ENCODE peak calls at places on chromosomes 2 and 18, in five cellular contexts. One of them, this sample, is unnamed.
A peak's percentile ranks its signal among the peaks of the same experiment; 100 is the strongest.

GRCh38 chr18:51123046-51123395 is 74.5 kb downstream of the MEX3C start:
- DNase-seq in iPS DF 19.7: no peak
- DNase-seq in NCI-H2171 treated with DMSO at 0.1 percent for 48 hours: no peak
- DNase-seq in NCI-H510A treated with DMSO at 0.1 percent for 48 hours: no peak
- DNase-seq in fibroblast of the aortic adventitia: no peak
- DNase-seq in this sample: no peak

GRCh38 chr2:197890160-197890559 is 85.8 kb downstream of the PLCL1 start:
- DNase-seq in iPS DF 19.7: no peak
- DNase-seq in NCI-H2171 treated with DMSO at 0.1 percent for 48 hours: no peak
- DNase-seq in NCI-H510A treated with DMSO at 0.1 percent for 48 hours: peak; percentile 12
- DNase-seq in fibroblast of the aortic adventitia: no peak
- DNase-seq in this sample: no peak

GRCh38 chr18:34222396-34223163 is 2.1 kb downstream of the NOL4 start:
- DNase-seq in iPS DF 19.7: peak; percentile 25
- DNase-seq in NCI-H2171 treated with DMSO at 0.1 percent for 48 hours: peak; percentile 76
- DNase-seq in NCI-H510A treated with DMSO at 0.1 percent for 48 hours: peak; percentile 95
- DNase-seq in fibroblast of the aortic adventitia: peak; percentile 1
- DNase-seq in this sample: no peak

GRCh38 chr2:72533767-72534166 is 292.1 kb downstream of the EXOC6B start:
- DNase-seq in iPS DF 19.7: no peak
- DNase-seq in NCI-H2171 treated with DMSO at 0.1 percent for 48 hours: no peak
- DNase-seq in NCI-H510A treated with DMSO at 0.1 percent for 48 hours: no peak
- DNase-seq in fibroblast of the aortic adventitia: peak; percentile 34
- DNase-seq in this sample: no peak

GRCh38 chr2:133456971-133457370 is 111.3 kb downstream of the NCKAP5 start:
- DNase-seq in iPS DF 19.7: no peak
- DNase-seq in NCI-H2171 treated with DMSO at 0.1 percent for 48 hours: no peak
- DNase-seq in NCI-H510A treated with DMSO at 0.1 percent for 48 hours: no peak
- DNase-seq in fibroblast of the aortic adventitia: no peak
- DNase-seq in this sample: no peak

GRCh38 chr2:36562973-36563532 is 34.9 kb downstream of the FEZ2 start:
- DNase-seq in iPS DF 19.7: no peak
- DNase-seq in NCI-H2171 treated with DMSO at 0.1 percent for 48 hours: no peak
- DNase-seq in NCI-H510A treated with DMSO at 0.1 percent for 48 hours: no peak
- DNase-seq in fibroblast of the aortic adventitia: peak; percentile 68
- DNase-seq in this sample: no peak

GRCh38 chr18:11719050-11719449 is 30.0 kb downstream of the GNAL start:
- DNase-seq in iPS DF 19.7: no peak
- DNase-seq in NCI-H2171 treated with DMSO at 0.1 percent for 48 hours: no peak
- DNase-seq in NCI-H510A treated with DMSO at 0.1 percent for 48 hours: no peak
- DNase-seq in fibroblast of the aortic adventitia: no peak
- DNase-seq in this sample: no peak

GRCh38 chr18:11607897-11608296 is 1.5 kb upstream of the SLC35G4 start:
- DNase-seq in iPS DF 19.7: no peak
- DNase-seq in NCI-H2171 treated with DMSO at 0.1 percent for 48 hours: no peak
- DNase-seq in NCI-H510A treated with DMSO at 0.1 percent for 48 hours: no peak
- DNase-seq in fibroblast of the aortic adventitia: no peak
- DNase-seq in this sample: no peak

GRCh38 chr18:37252342-37252741 is 313.3 kb downstream of the CELF4 start:
- DNase-seq in iPS DF 19.7: no peak
- DNase-seq in NCI-H2171 treated with DMSO at 0.1 percent for 48 hours: no peak
- DNase-seq in NCI-H510A treated with DMSO at 0.1 percent for 48 hours: no peak
- DNase-seq in fibroblast of the aortic adventitia: no peak
- DNase-seq in this sample: no peak

GRCh38 chr2:108917526-108917925 is 71.5 kb downstream of the EDAR start:
- DNase-seq in iPS DF 19.7: no peak
- DNase-seq in NCI-H2171 treated with DMSO at 0.1 percent for 48 hours: no peak
- DNase-seq in NCI-H510A treated with DMSO at 0.1 percent for 48 hours: no peak
- DNase-seq in fibroblast of the aortic adventitia: no peak
- DNase-seq in this sample: no peak

GRCh38 chr18:33577688-33578370 is at the start of gene ASXL3:
- DNase-seq in iPS DF 19.7: no peak
- DNase-seq in NCI-H2171 treated with DMSO at 0.1 percent for 48 hours: peak; percentile 77
- DNase-seq in NCI-H510A treated with DMSO at 0.1 percent for 48 hours: peak; percentile 80
- DNase-seq in fibroblast of the aortic adventitia: peak; percentile 5
- DNase-seq in this sample: peak; percentile 10

GRCh38 chr18:79093986-79094385 is 24.8 kb downstream of the ATP9B start:
- DNase-seq in iPS DF 19.7: no peak
- DNase-seq in NCI-H2171 treated with DMSO at 0.1 percent for 48 hours: peak; percentile 40
- DNase-seq in NCI-H510A treated with DMSO at 0.1 percent for 48 hours: no peak
- DNase-seq in fibroblast of the aortic adventitia: no peak
- DNase-seq in this sample: no peak

GRCh38 chr2:150978053-150978452 is 283.6 kb downstream of the RBM43 start:
- DNase-seq in iPS DF 19.7: no peak
- DNase-seq in NCI-H2171 treated with DMSO at 0.1 percent for 48 hours: peak; percentile 4
- DNase-seq in NCI-H510A treated with DMSO at 0.1 percent for 48 hours: no peak
- DNase-seq in fibroblast of the aortic adventitia: peak; percentile 3
- DNase-seq in this sample: no peak

GRCh38 chr2:65804777-65805176 is 372.4 kb upstream of the SPRED2 start:
- DNase-seq in iPS DF 19.7: no peak
- DNase-seq in NCI-H2171 treated with DMSO at 0.1 percent for 48 hours: no peak
- DNase-seq in NCI-H510A treated with DMSO at 0.1 percent for 48 hours: no peak
- DNase-seq in fibroblast of the aortic adventitia: no peak
- DNase-seq in this sample: no peak

GRCh38 chr2:178523596-178524134 is 43.4 kb downstream of the PLEKHA3 start:
- DNase-seq in iPS DF 19.7: no peak
- DNase-seq in NCI-H2171 treated with DMSO at 0.1 percent for 48 hours: no peak
- DNase-seq in NCI-H510A treated with DMSO at 0.1 percent for 48 hours: no peak
- DNase-seq in fibroblast of the aortic adventitia: peak; percentile 6
- DNase-seq in this sample: no peak

GRCh38 chr2:55338268-55338667 is 69.2 kb upstream of the MTIF2 start:
- DNase-seq in iPS DF 19.7: no peak
- DNase-seq in NCI-H2171 treated with DMSO at 0.1 percent for 48 hours: no peak
- DNase-seq in NCI-H510A treated with DMSO at 0.1 percent for 48 hours: no peak
- DNase-seq in fibroblast of the aortic adventitia: peak; percentile 7
- DNase-seq in this sample: no peak

GRCh38 chr2:70663411-70663810 is 104.6 kb downstream of the ADD2 start:
- DNase-seq in iPS DF 19.7: no peak
- DNase-seq in NCI-H2171 treated with DMSO at 0.1 percent for 48 hours: no peak
- DNase-seq in NCI-H510A treated with DMSO at 0.1 percent for 48 hours: no peak
- DNase-seq in fibroblast of the aortic adventitia: no peak
- DNase-seq in this sample: no peak

GRCh38 chr18:34467059-34467458 is 242.3 kb upstream of the NOL4 start:
- DNase-seq in iPS DF 19.7: no peak
- DNase-seq in NCI-H2171 treated with DMSO at 0.1 percent for 48 hours: no peak
- DNase-seq in NCI-H510A treated with DMSO at 0.1 percent for 48 hours: no peak
- DNase-seq in fibroblast of the aortic adventitia: no peak
- DNase-seq in this sample: no peak

GRCh38 chr2:125405816-125406215 is 1250.1 kb upstream of the GYPC start:
- DNase-seq in iPS DF 19.7: peak; percentile 3
- DNase-seq in NCI-H2171 treated with DMSO at 0.1 percent for 48 hours: no peak
- DNase-seq in NCI-H510A treated with DMSO at 0.1 percent for 48 hours: no peak
- DNase-seq in fibroblast of the aortic adventitia: peak; percentile 89
- DNase-seq in this sample: no peak

GRCh38 chr2:79729532-79729931 is 216.7 kb downstream of the CTNNA2 start:
- DNase-seq in iPS DF 19.7: no peak
- DNase-seq in NCI-H2171 treated with DMSO at 0.1 percent for 48 hours: no peak
- DNase-seq in NCI-H510A treated with DMSO at 0.1 percent for 48 hours: no peak
- DNase-seq in fibroblast of the aortic adventitia: no peak
- DNase-seq in this sample: no peak

GRCh38 chr2:24122356-24123211 is 550 bp downstream of the PFN4 start:
- DNase-seq in iPS DF 19.7: no peak
- DNase-seq in NCI-H2171 treated with DMSO at 0.1 percent for 48 hours: no peak
- DNase-seq in NCI-H510A treated with DMSO at 0.1 percent for 48 hours: no peak
- DNase-seq in fibroblast of the aortic adventitia: peak; percentile 18
- DNase-seq in this sample: no peak

GRCh38 chr2:45607701-45608100 is 3.4 kb downstream of the SRBD1 start:
- DNase-seq in iPS DF 19.7: peak; percentile 40
- DNase-seq in NCI-H2171 treated with DMSO at 0.1 percent for 48 hours: peak; percentile 4
- DNase-seq in NCI-H510A treated with DMSO at 0.1 percent for 48 hours: peak; percentile 29
- DNase-seq in fibroblast of the aortic adventitia: peak; percentile 33
- DNase-seq in this sample: no peak